ENCODE peak calls at places on chromosomes 1 and 21, in ten cellular contexts. U is occipital lobe; Y is HCEC 1CT; S is endodermal cell; V is central memory CD4-positive, alpha-beta T cell; I is G401; Z is neural crest cell; N is HuH-7; H is head of caudate nucleus; J is OCI-LY7. K is an unnamed sample.

GRCh38 chr1:29259802-29260441 is 23.6 kb downstream of the PTPRU start:
- DNase-seq in U (no peak), Y (no peak), S (peak; percentile 91), V (no peak), I (no peak), Z (peak; percentile 30), N (peak; percentile 56), H (no peak), J (no peak), K (no peak)

GRCh38 chr1:228228601-228229074 is 20.8 kb downstream of the OBSCN start:
- DNase-seq in U (no peak), Y (peak; percentile 91), S (no peak), V (no peak), I (no peak), Z (no peak), N (no peak), H (no peak), J (no peak), K (no peak)

GRCh38 chr1:108570128-108570527 is 10.2 kb downstream of the EEIG2 start:
- DNase-seq in U (no peak), Y (peak; percentile 54), S (no peak), V (peak; percentile 12), I (no peak), Z (no peak), N (peak; percentile 14), H (no peak), J (peak; percentile 50), K (no peak)

GRCh38 chr1:40986929-40987328 is 7.4 kb downstream of the CTPS1 start:
- DNase-seq in U (no peak), Y (no peak), S (no peak), V (no peak), I (no peak), Z (no peak), N (peak; percentile 42), H (no peak), J (no peak), K (no peak)

GRCh38 chr1:172588296-172589291 is 55.6 kb downstream of the SUCO start:
- DNase-seq in U (no peak), Y (peak; percentile 91), S (no peak), V (no peak), I (no peak), Z (no peak), N (no peak), H (no peak), J (no peak), K (no peak)

GRCh38 chr1:27496604-27497155 is 6.7 kb upstream of the WASF2 start:
- DNase-seq in U (no peak), Y (no peak), S (peak; percentile 93), V (no peak), I (peak; percentile 25), Z (no peak), N (no peak), H (no peak), J (no peak), K (no peak)

GRCh38 chr1:178653091-178653490 is 72.0 kb upstream of the RALGPS2 start:
- DNase-seq in U (no peak), Y (peak; percentile 67), S (no peak), V (no peak), I (no peak), Z (no peak), N (no peak), H (no peak), J (no peak), K (no peak)

GRCh38 chr1:32786856-32787255 is 30.3 kb downstream of the YARS1 start:
- DNase-seq in U (no peak), Y (peak; percentile 51), S (no peak), V (no peak), I (no peak), Z (no peak), N (no peak), H (no peak), J (peak; percentile 25), K (no peak)

GRCh38 chr1:228217551-228218344 is 9.9 kb downstream of the OBSCN start:
- DNase-seq in U (no peak), Y (no peak), S (peak; percentile 65), V (no peak), I (no peak), Z (no peak), N (no peak), H (no peak), J (no peak), K (no peak)

GRCh38 chr1:108644984-108645383 is 15.9 kb downstream of the HENMT1 start:
- DNase-seq in U (no peak), Y (no peak), S (peak; percentile 50), V (peak; percentile 60), I (no peak), Z (no peak), N (no peak), H (no peak), J (no peak), K (no peak)

GRCh38 chr1:163540727-163541126 is 219.0 kb downstream of the NUF2 start:
- DNase-seq in U (no peak), Y (no peak), S (no peak), V (no peak), I (no peak), Z (no peak), N (no peak), H (no peak), J (no peak), K (no peak)

GRCh38 chr1:225525377-225525776 is 97.5 kb upstream of the LBR start:
- DNase-seq in U (no peak), Y (no peak), S (no peak), V (no peak), I (no peak), Z (no peak), N (no peak), H (no peak), J (no peak), K (no peak)

GRCh38 chr1:4346141-4346540 is 308.3 kb upstream of the AJAP1 start:
- DNase-seq in U (no peak), Y (no peak), S (no peak), V (no peak), I (no peak), Z (no peak), N (no peak), H (no peak), J (no peak), K (no peak)

GRCh38 chr1:174964261-174964984 is 35.3 kb upstream of the CACYBP start:
- DNase-seq in U (no peak), Y (no peak), S (no peak), V (peak; percentile 70), I (no peak), Z (no peak), N (no peak), H (no peak), J (peak; percentile 78), K (no peak)

GRCh38 chr1:239224100-239224499 is 162.3 kb upstream of the CHRM3 start:
- DNase-seq in U (no peak), Y (no peak), S (no peak), V (no peak), I (no peak), Z (no peak), N (no peak), H (no peak), J (no peak), K (no peak)

GRCh38 chr21:25582888-25583287 is 24.4 kb downstream of the MRPL39 start:
- DNase-seq in U (no peak), Y (no peak), S (no peak), V (no peak), I (no peak), Z (no peak), N (no peak), H (no peak), J (no peak), K (no peak)

GRCh38 chr1:6638226-6638625 is 13.6 kb downstream of the THAP3 start:
- DNase-seq in U (peak; percentile 60), Y (no peak), S (no peak), V (no peak), I (peak; percentile 28), Z (no peak), N (no peak), H (peak; percentile 23), J (no peak), K (peak; percentile 52)

GRCh38 chr1:218351617-218352438 is 6.7 kb downstream of the TGFB2 start:
- DNase-seq in U (no peak), Y (peak; percentile 72), S (peak; percentile 65), V (no peak), I (no peak), Z (no peak), N (peak; percentile 44), H (no peak), J (no peak), K (no peak)

GRCh38 chr1:176029609-176030008 is 177.5 kb downstream of the COP1 start:
- DNase-seq in U (no peak), Y (no peak), S (no peak), V (no peak), I (no peak), Z (no peak), N (no peak), H (no peak), J (no peak), K (no peak)

GRCh38 chr1:230073371-230074035 is 6.5 kb downstream of the GALNT2 start:
- DNase-seq in U (no peak), Y (peak; percentile 85), S (peak; percentile 29), V (no peak), I (peak; percentile 62), Z (no peak), N (no peak), H (peak; percentile 49), J (no peak), K (peak; percentile 45)

GRCh38 chr1:227899141-227899819 is 48.5 kb downstream of the WNT9A start:
- DNase-seq in U (no peak), Y (no peak), S (peak; percentile 49), V (no peak), I (no peak), Z (no peak), N (no peak), H (no peak), J (no peak), K (no peak)

GRCh38 chr1:239212841-239213240 is 173.5 kb upstream of the CHRM3 start:
- DNase-seq in U (no peak), Y (no peak), S (no peak), V (no peak), I (no peak), Z (no peak), N (peak; percentile 12), H (no peak), J (no peak), K (peak; percentile 6)

GRCh38 chr1:108704501-108704900 is 8.2 kb upstream of the FNDC7 start:
- DNase-seq in U (no peak), Y (peak; percentile 81), S (no peak), V (no peak), I (no peak), Z (no peak), N (no peak), H (no peak), J (no peak), K (no peak)

GRCh38 chr1:56202186-56202585 is 377.2 kb downstream of the PLPP3 start:
- DNase-seq in U (no peak), Y (no peak), S (no peak), V (no peak), I (no peak), Z (no peak), N (no peak), H (no peak), J (no peak), K (no peak)

GRCh38 chr21:19198801-19199200 is 795.2 kb upstream of the TMPRSS15 start:
- DNase-seq in U (no peak), Y (no peak), S (no peak), V (no peak), I (no peak), Z (no peak), N (no peak), H (no peak), J (no peak), K (no peak)

GRCh38 chr1:22325531-22326371 is 125.9 kb upstream of the ZBTB40 start:
- DNase-seq in U (no peak), Y (no peak), S (no peak), V (no peak), I (no peak), Z (no peak), N (no peak), H (no peak), J (no peak), K (no peak)

GRCh38 chr1:247415423-247416361 is at the start of gene NLRP3:
- DNase-seq in U (no peak), Y (no peak), S (peak; percentile 62), V (peak; percentile 59), I (no peak), Z (no peak), N (no peak), H (no peak), J (peak; percentile 20), K (peak; percentile 30)

GRCh38 chr1:43522776-43523480 is 7.8 kb upstream of the PTPRF start:
- DNase-seq in U (no peak), Y (peak; percentile 92), S (no peak), V (no peak), I (no peak), Z (no peak), N (peak; percentile 77), H (no peak), J (no peak), K (no peak)